ENCODE peak calls at places on chromosomes 11 and 22, in eight cellular contexts. C, B, K, Y, D, R, W and U are unnamed samples.

GRCh38 chr11:69309800-69310280 is 15.9 kb downstream of the MYEOV start:
- DNase-seq in C (no peak), B (peak), K (peak), Y (peak), D (no peak), R (no peak), W (no peak), U (no peak)

GRCh38 chr22:41271787-41272186 is 14.2 kb downstream of the RANGAP1 start:
- DNase-seq in C (no peak), B (no peak), K (no peak), Y (no peak), D (no peak), R (no peak), W (peak), U (no peak)

GRCh38 chr22:24954114-24954463 is 1.6 kb downstream of the KIAA1671 start:
- DNase-seq in C (no peak), B (peak), K (no peak), Y (no peak), D (peak), R (no peak), W (no peak), U (no peak)

GRCh38 chr11:18492888-18493287 is 33.9 kb downstream of the TSG101 start:
- DNase-seq in C (no peak), B (no peak), K (no peak), Y (peak), D (no peak), R (no peak), W (no peak), U (no peak)

GRCh38 chr22:37079668-37080171 is 28.2 kb downstream of the KCTD17 start:
- DNase-seq in C (no peak), B (peak), K (peak), Y (peak), D (peak), R (no peak), W (no peak), U (no peak)

GRCh38 chr11:131253885-131254204 is 116.6 kb upstream of the NTM start:
- DNase-seq in C (no peak), B (peak), K (no peak), Y (peak), D (no peak), R (no peak), W (no peak), U (no peak)

GRCh38 chr22:31148953-31149627 is 8.8 kb upstream of the PLA2G3 start:
- DNase-seq in C (peak), B (peak), K (peak), Y (peak), D (peak), R (peak), W (no peak), U (no peak)

GRCh38 chr22:32994921-32995320 is 63.3 kb downstream of the SYN3 start:
- DNase-seq in C (no peak), B (no peak), K (no peak), Y (no peak), D (no peak), R (no peak), W (no peak), U (no peak)

GRCh38 chr22:22375586-22376351 is 131.2 kb downstream of the VPREB1 start:
- DNase-seq in C (no peak), B (no peak), K (no peak), Y (no peak), D (no peak), R (no peak), W (no peak), U (no peak)

GRCh38 chr11:117872420-117872961 is 4.0 kb downstream of the FXYD6 start:
- DNase-seq in C (no peak), B (no peak), K (no peak), Y (no peak), D (no peak), R (no peak), W (no peak), U (no peak)

GRCh38 chr11:18322818-18323570 is 627 bp downstream of the GTF2H1 start:
- DNase-seq in C (no peak), B (no peak), K (peak), Y (no peak), D (no peak), R (no peak), W (no peak), U (no peak)

DNA sequence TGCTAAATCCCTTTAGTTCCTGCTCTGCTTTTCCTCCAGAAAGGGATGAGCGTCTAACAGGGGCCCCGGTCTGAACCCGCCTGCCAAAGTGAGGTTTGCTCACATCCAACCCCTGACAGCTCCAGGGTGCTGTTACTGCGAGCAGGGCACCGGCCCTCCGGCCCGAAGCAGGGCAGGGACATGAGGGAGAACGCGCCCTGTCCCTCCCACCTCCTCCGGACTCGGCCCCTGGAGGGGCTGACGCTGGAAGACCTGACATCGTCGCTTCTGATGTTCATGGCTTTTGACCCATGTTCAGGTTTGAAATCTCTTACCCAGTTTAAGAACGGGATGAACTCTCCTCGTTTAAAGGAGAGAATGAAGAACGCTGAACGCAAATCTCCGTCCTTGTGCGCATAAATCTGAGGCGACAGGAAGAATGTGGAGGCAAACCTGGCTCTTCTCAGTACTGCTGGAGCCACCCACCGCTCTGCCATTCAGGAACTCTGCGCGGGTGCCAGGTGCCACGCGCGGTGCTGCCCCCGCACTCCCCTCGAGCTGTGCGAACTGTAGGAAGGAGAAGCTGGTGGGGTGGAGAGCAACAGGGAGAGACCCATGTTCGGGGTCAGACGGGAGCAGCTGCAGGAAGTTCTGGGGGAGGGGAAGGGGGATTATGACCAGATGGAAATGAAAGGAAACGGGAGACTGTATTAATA is 819 bp upstream of the EEF1G start:
- DNase-seq in C (no peak), B (peak), K (no peak), Y (no peak), D (peak), R (no peak), W (no peak), U (no peak)
- H3K4me3 ChIP-seq in C (peak), B (peak), K (peak), Y (peak), D (peak), R (peak), W (peak), U (peak)

GRCh38 chr11:416757-417621 is 2.2 kb upstream of the SIGIRR start:
- DNase-seq in C (no peak), B (no peak), K (peak), Y (no peak), D (peak), R (peak), W (no peak), U (no peak)
- H3K4me3 ChIP-seq in C (peak), B (peak), K (peak), Y (peak), D (peak), R (peak), W (peak), U (peak)

DNA sequence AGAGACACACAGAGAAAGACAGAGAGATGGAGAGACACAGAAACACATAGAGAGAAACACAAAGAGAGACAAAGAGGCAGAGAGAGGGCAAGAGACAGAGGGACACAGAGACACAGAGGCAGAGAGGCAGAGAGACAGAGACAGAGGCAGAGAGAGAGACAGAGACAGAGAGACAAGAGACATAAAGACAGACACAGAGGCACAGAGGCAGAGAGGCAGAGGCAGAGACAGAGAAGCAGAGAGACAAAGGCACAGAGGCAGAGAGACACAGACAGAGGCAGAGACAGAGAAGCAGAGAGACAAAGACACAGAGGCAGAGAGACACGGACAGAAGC is 6.3 kb downstream of the TNNI2 start:
- DNase-seq in C (no peak), B (no peak), K (no peak), Y (no peak), D (no peak), R (no peak), W (no peak), U (no peak)
- H3K4me3 ChIP-seq in C (no peak), B (no peak), K (no peak), Y (no peak), D (no peak), R (no peak), W (no peak), U (no peak)

GRCh38 chr11:63572026-63572688 is 9.0 kb upstream of the PLAAT2 start:
- DNase-seq in C (no peak), B (no peak), K (no peak), Y (no peak), D (no peak), R (no peak), W (no peak), U (no peak)

GRCh38 chr11:63574856-63575602 is 11.8 kb upstream of the PLAAT2 start:
- DNase-seq in C (no peak), B (peak), K (peak), Y (peak), D (peak), R (peak), W (no peak), U (no peak)

GRCh38 chr11:63569570-63569969 is 6.4 kb upstream of the PLAAT2 start:
- DNase-seq in C (no peak), B (no peak), K (no peak), Y (no peak), D (no peak), R (no peak), W (no peak), U (no peak)

DNA sequence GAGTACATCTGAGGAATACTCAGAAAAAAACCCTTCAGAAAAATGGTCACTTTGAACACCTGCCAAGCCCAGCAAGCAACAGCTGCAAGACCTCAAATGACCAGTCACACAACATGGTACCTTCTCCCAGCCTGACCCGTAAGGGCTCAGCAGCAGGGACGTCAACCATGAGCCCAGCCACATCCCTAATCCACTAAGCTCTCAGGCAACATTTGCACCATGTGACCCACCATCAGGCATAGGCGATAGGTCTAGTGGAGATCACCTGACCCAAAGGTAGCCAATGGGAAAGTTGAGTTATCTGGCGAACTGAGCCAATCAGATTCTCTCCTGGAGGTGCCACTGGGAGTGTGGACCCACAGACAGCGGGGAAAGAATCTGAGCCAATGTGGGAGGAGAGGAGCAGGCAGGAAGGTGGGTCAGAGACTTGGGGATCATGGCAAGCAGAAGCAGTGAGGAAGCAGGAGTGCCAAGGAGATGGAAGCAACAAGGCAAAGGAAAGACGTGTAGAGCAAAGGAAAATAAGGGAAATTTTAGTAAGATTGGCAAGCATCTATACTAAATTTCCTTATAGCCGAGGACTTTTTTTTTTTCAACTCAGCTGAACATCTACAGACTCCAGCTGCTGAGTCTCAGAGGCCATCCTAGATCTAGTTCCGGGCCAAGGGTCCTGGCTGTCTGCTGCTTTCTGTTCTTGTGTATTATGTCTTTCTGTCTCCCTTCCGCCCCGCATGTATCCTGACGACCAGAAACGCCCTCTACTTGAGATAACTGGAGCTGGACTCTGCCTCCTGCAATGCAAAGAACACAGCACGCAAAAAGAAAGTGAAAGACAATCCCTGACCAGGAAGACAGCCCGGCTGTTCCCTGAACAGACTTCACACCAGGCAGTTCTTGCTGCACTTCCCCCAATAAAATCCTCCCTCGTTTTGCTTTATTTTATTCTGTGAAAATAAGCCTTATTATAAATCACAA is 11.0 kb upstream of the PLAAT2 start:
- DNase-seq in C (no peak), B (peak), K (peak), Y (peak), D (peak), R (peak), W (no peak), U (no peak)
- H3K4me3 ChIP-seq in C (no peak), B (peak), K (peak), Y (peak), D (peak), R (peak), W (no peak), U (peak)

GRCh38 chr11:72067676-72068075 is 12.7 kb downstream of the NUMA1 start:
- DNase-seq in C (no peak), B (no peak), K (no peak), Y (no peak), D (no peak), R (no peak), W (no peak), U (no peak)

GRCh38 chr11:72070486-72070885 is 9.9 kb downstream of the NUMA1 start:
- DNase-seq in C (no peak), B (no peak), K (no peak), Y (no peak), D (no peak), R (no peak), W (no peak), U (no peak)

GRCh38 chr11:72069200-72069599 is 11.1 kb downstream of the NUMA1 start:
- DNase-seq in C (no peak), B (no peak), K (peak), Y (no peak), D (peak), R (no peak), W (no peak), U (no peak)

GRCh38 chr11:72072348-72072747 is 8.0 kb downstream of the NUMA1 start:
- DNase-seq in C (no peak), B (peak), K (peak), Y (peak), D (peak), R (no peak), W (no peak), U (no peak)

DNA sequence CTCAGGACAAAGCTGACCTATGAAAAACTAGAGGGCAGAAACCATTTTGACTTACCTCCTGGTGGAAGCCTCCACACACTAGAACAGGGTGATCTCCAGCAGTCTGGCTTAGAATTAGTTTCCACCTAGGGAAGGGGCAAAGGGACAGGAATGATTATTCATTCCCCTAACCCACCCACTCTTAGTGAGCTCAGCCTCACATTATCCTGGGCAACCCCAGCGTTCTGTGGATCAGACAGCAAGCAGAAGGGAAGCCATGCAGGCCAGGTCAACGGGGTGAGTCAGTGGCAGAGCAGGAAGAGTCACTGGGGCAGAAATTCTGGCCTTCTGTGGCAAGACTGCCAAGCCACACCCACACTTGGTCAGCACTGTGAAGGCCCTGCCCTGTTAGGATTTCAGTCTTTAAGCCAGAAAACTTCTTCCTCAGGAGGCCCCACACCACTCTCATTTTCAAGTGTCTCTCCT is 10.5 kb downstream of the NUMA1 start:
- DNase-seq in C (peak), B (peak), K (peak), Y (peak), D (peak), R (peak), W (no peak), U (no peak)
- H3K4me3 ChIP-seq in C (no peak), B (no peak), K (peak), Y (peak), D (peak), R (peak), W (no peak), U (peak)

DNA sequence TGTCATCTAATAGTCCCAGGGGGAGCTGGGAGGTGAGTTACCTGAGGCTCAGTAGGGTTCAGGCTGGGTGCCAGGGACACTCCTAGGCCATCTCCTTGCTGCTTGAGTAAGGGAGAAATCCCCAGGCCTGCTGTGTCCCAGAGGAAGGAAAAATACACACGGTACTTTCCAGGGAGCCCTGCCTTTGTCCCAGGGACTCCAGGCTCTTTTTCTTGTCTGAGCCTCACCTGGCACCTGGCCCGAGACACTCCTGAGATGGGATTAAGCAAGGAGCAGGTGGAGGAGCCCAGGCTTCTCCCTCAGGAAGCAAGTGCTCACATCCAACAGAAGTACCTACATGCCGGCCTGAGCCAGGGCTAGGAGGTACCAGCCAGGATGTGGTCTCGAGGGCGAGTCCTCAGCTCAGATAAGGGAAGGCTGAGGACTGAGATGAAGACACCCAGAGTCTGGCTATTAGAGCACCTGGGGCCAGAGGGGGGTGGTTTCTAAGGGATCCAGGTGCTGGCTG is 899 bp upstream of the KLHDC7B start:
- DNase-seq in C (no peak), B (no peak), K (no peak), Y (no peak), D (no peak), R (no peak), W (no peak), U (no peak)
- H3K4me3 ChIP-seq in C (no peak), B (no peak), K (no peak), Y (no peak), D (no peak), R (no peak), W (no peak), U (no peak)

DNA sequence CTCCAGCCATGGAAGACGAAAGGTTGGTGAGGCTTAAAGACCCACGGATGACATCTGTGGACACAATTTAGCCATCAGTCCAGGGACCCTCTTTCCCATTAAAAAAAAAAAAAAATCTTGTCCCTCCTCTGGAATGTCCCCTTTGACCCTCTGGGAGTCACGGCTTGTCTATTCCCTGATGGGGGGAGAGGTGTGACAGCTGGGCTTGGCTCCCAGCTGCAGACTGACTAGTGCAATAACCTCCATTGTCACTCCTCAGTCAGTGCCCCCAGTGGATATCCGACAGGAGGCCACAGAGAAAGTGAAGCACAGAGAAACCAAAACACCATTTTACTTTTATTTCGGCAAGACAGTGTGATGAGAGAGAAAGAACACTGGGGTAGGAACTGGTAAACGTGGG is 2.7 kb upstream of the VSIG2 start:
- DNase-seq in C (no peak), B (no peak), K (no peak), Y (no peak), D (no peak), R (no peak), W (no peak), U (no peak)
- H3K4me3 ChIP-seq in C (no peak), B (no peak), K (no peak), Y (no peak), D (no peak), R (no peak), W (no peak), U (no peak)

DNA sequence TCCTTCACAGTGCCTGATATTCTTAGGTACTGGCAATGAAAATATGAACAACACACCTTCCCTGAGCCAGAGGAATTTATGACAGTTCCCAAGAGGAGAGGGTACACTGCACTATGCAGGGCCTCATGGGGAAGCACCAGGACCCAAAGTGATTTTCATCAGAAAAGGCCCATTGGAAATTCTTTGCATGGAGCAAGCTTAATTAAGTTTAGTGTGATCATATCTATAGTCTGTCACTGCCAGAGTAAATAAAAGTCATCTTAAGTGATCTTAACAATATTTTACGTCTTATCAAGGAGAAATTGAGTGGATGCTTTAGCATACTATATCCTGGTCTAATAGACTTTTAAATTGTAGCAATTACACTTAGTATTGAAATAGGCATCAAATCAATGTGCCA is 86.5 kb downstream of the ACER3 start:
- DNase-seq in C (no peak), B (no peak), K (no peak), Y (no peak), D (no peak), R (no peak), W (no peak), U (no peak)
- H3K4me3 ChIP-seq in C (no peak), B (no peak), K (no peak), Y (no peak), D (no peak), R (no peak), W (no peak), U (no peak)